ENCODE peak calls at places on chromosomes 13 and 19, in nine cellular contexts. L, P, N, S, G, O, I, U and X are unnamed samples.

GRCh38 chr19:46221981-46222610 is 7.4 kb upstream of the IGFL1 start:
- DNase-seq in L (no peak), P (peak; percentile 35), N (peak; percentile 63), S (peak; percentile 63), G (no peak), O (no peak), I (peak; percentile 70), U (no peak), X (no peak)

GRCh38 chr13:79481685-79482052 is 714 bp downstream of the NDFIP2 start:
- DNase-seq in L (no peak), P (no peak), N (no peak), S (peak; percentile 21), G (peak; percentile 26), O (peak; percentile 24), I (no peak), U (no peak), X (peak; percentile 23)

GRCh38 chr13:37748913-37749312 is 120.7 kb downstream of the TRPC4 start:
- DNase-seq in L (no peak), P (no peak), N (no peak), S (no peak), G (no peak), O (no peak), I (no peak), U (no peak), X (no peak)

GRCh38 chr13:32019612-32020233 is 11.9 kb upstream of the FRY start:
- DNase-seq in L (no peak), P (no peak), N (peak; percentile 82), S (peak; percentile 58), G (no peak), O (no peak), I (no peak), U (peak; percentile 35), X (no peak)

GRCh38 chr19:14476307-14476662 is 1.1 kb upstream of the PTGER1 start:
- DNase-seq in L (no peak), P (no peak), N (no peak), S (no peak), G (no peak), O (no peak), I (no peak), U (no peak), X (no peak)

GRCh38 chr13:98110749-98111148 is 32.1 kb upstream of the FARP1 start:
- DNase-seq in L (no peak), P (no peak), N (peak; percentile 9), S (no peak), G (no peak), O (no peak), I (no peak), U (no peak), X (no peak)

GRCh38 chr19:11268783-11269267 is 6.5 kb upstream of the DOCK6 start:
- DNase-seq in L (no peak), P (no peak), N (no peak), S (no peak), G (no peak), O (no peak), I (peak; percentile 46), U (no peak), X (no peak)

GRCh38 chr13:106241974-106242373 is 293.5 kb downstream of the EFNB2 start:
- DNase-seq in L (no peak), P (no peak), N (peak; percentile 11), S (no peak), G (no peak), O (no peak), I (no peak), U (no peak), X (no peak)

GRCh38 chr13:112959701-112960542 is 9.1 kb upstream of the MCF2L start:
- DNase-seq in L (no peak), P (no peak), N (no peak), S (no peak), G (no peak), O (no peak), I (no peak), U (peak; percentile 24), X (no peak)

GRCh38 chr19:34089566-34089965 is 82.7 kb upstream of the LSM14A start:
- DNase-seq in L (no peak), P (no peak), N (no peak), S (no peak), G (no peak), O (no peak), I (no peak), U (no peak), X (no peak)

GRCh38 chr19:42816901-42817300 is 51.4 kb upstream of the PSG8 start:
- DNase-seq in L (no peak), P (no peak), N (no peak), S (no peak), G (no peak), O (no peak), I (no peak), U (no peak), X (no peak)

GRCh38 chr13:99356216-99357089 is 49.3 kb upstream of the GPR183 start:
- DNase-seq in L (no peak), P (no peak), N (no peak), S (no peak), G (peak; percentile 43), O (peak; percentile 64), I (peak; percentile 33), U (no peak), X (peak; percentile 66)

GRCh38 chr13:98751397-98752110 is 918 bp downstream of the SLC15A1 start:
- DNase-seq in L (no peak), P (no peak), N (peak; percentile 80), S (peak; percentile 65), G (no peak), O (no peak), I (no peak), U (no peak), X (no peak)

GRCh38 chr13:42814868-42815267 is 33.5 kb downstream of the FAM216B start:
- DNase-seq in L (no peak), P (no peak), N (no peak), S (no peak), G (no peak), O (no peak), I (no peak), U (no peak), X (no peak)

GRCh38 chr13:51317262-51317661 is 22.2 kb upstream of the SERPINE3 start:
- DNase-seq in L (no peak), P (no peak), N (no peak), S (no peak), G (no peak), O (no peak), I (no peak), U (no peak), X (no peak)

GRCh38 chr13:46983881-46984280 is 87.0 kb upstream of the HTR2A start:
- DNase-seq in L (no peak), P (no peak), N (no peak), S (no peak), G (no peak), O (no peak), I (no peak), U (no peak), X (peak; percentile 9)

GRCh38 chr19:18293642-18294466 is 12.4 kb upstream of the JUND start:
- DNase-seq in L (no peak), P (no peak), N (peak; percentile 42), S (no peak), G (no peak), O (no peak), I (no peak), U (no peak), X (no peak)

GRCh38 chr19:14381689-14382474 is 638 bp downstream of the ADGRE5 start:
- DNase-seq in L (no peak), P (no peak), N (peak; percentile 74), S (no peak), G (peak; percentile 64), O (peak; percentile 79), I (no peak), U (no peak), X (peak; percentile 59)

GRCh38 chr13:82480415-82480814 is 1401.9 kb downstream of the SLITRK1 start:
- DNase-seq in L (no peak), P (no peak), N (no peak), S (no peak), G (no peak), O (no peak), I (no peak), U (no peak), X (no peak)

GRCh38 chr19:38321646-38322323 is 2.1 kb downstream of the KCNK6 start:
- DNase-seq in L (no peak), P (peak; percentile 47), N (no peak), S (no peak), G (no peak), O (no peak), I (no peak), U (no peak), X (no peak)

GRCh38 chr19:30668521-30669155 is 296.5 kb downstream of the ZNF536 start:
- DNase-seq in L (no peak), P (no peak), N (no peak), S (no peak), G (no peak), O (no peak), I (no peak), U (no peak), X (no peak)

GRCh38 chr19:50815443-50815842 is 8.1 kb downstream of the KLK1 start:
- DNase-seq in L (no peak), P (no peak), N (no peak), S (no peak), G (no peak), O (no peak), I (no peak), U (no peak), X (no peak)

GRCh38 chr13:65095118-65095517 is 2135.0 kb downstream of the PCDH9 start:
- DNase-seq in L (no peak), P (no peak), N (no peak), S (no peak), G (no peak), O (no peak), I (no peak), U (no peak), X (no peak)

GRCh38 chr13:84630486-84630885 is 748.2 kb upstream of the SLITRK1 start:
- DNase-seq in L (no peak), P (no peak), N (no peak), S (no peak), G (no peak), O (no peak), I (no peak), U (no peak), X (no peak)

GRCh38 chr13:42495256-42495655 is 78.7 kb upstream of the TNFSF11 start:
- DNase-seq in L (no peak), P (no peak), N (no peak), S (no peak), G (no peak), O (no peak), I (no peak), U (no peak), X (no peak)

GRCh38 chr19:18057557-18057956 is 29.2 kb downstream of the IL12RB1 start:
- DNase-seq in L (no peak), P (no peak), N (no peak), S (no peak), G (no peak), O (no peak), I (no peak), U (peak; percentile 48), X (no peak)

GRCh38 chr13:32645854-32646253 is 59.6 kb downstream of the PDS5B start:
- DNase-seq in L (no peak), P (no peak), N (no peak), S (no peak), G (no peak), O (no peak), I (no peak), U (no peak), X (no peak)

GRCh38 chr13:102597029-102598015 is 536 bp downstream of the TPP2 start:
- DNase-seq in L (no peak), P (no peak), N (peak; percentile 35), S (no peak), G (no peak), O (peak; percentile 16), I (peak; percentile 18), U (no peak), X (peak; percentile 15)

GRCh38 chr13:46595136-46595917 is 42.4 kb downstream of the LRCH1 start:
- DNase-seq in L (no peak), P (no peak), N (no peak), S (no peak), G (no peak), O (no peak), I (no peak), U (no peak), X (no peak)